ENCODE peak calls at places on chromosomes 5 and 9, in four cellular contexts. K, W, I and H are unnamed samples.
A peak's percentile ranks its signal among the peaks of the same experiment; 100 is the strongest.

GRCh38 chr9:95580812-95581761 is 64.3 kb upstream of the PTCH1 start:
- DNase-seq in W (no peak), K (no peak), I (peak; percentile 33), H (no peak)

GRCh38 chr9:14131353-14132088 is 182.4 kb downstream of the NFIB start:
- DNase-seq in K (no peak), I (no peak), W (no peak), H (no peak)

GRCh38 chr5:153618857-153619256 is 128.4 kb downstream of the GRIA1 start:
- DNase-seq in I (no peak), K (no peak), W (no peak), H (no peak)

GRCh38 chr5:149273237-149273636 is 1.6 kb downstream of the AFAP1L1 start:
- DNase-seq in W (no peak), I (no peak), K (no peak), H (no peak)

GRCh38 chr9:92291577-92291976 is 1.9 kb downstream of the IARS1 start:
- DNase-seq in I (no peak), W (no peak), K (no peak), H (no peak)

GRCh38 chr5:132491368-132492364 is 1.1 kb upstream of the IRF1 start:
- DNase-seq in W (peak; percentile 74), K (no peak), I (peak; percentile 36), H (no peak)

GRCh38 chr5:75282581-75282980 is 45.9 kb upstream of the ANKRD31 start:
- DNase-seq in I (no peak), K (no peak), W (no peak), H (no peak)

GRCh38 chr5:160269017-160269416 is 39.7 kb downstream of the FABP6 start:
- DNase-seq in I (peak; percentile 66), W (peak; percentile 80), K (peak; percentile 56), H (no peak)

GRCh38 chr5:1934056-1934394 is 51.3 kb upstream of the IRX4 start:
- DNase-seq in W (no peak), I (no peak), K (no peak), H (no peak)

GRCh38 chr5:176397736-176398420 is 9.3 kb downstream of the HIGD2A start:
- DNase-seq in I (no peak), W (no peak), K (no peak), H (no peak)
- H3K27ac ChIP-seq in I (no peak overlapping the region), W (no peak overlapping the region), K (no peak overlapping the region), H (no peak overlapping the region)

GRCh38 chr9:35829764-35830096 is 702 bp downstream of the TMEM8B start:
- DNase-seq in K (no peak), I (no peak), W (no peak), H (no peak)
- TF ChIP-seq CTCF in K (no peak), I (no peak), W (no peak), H (no peak)

GRCh38 chr9:22169243-22169642 is 160.1 kb upstream of the CDKN2B start:
- DNase-seq in I (no peak), W (no peak), K (no peak), H (no peak)
- H3K27ac ChIP-seq in I (no peak overlapping the region), W (no peak overlapping the region), K (no peak overlapping the region), H (no peak overlapping the region)

GRCh38 chr9:135596211-135596610 is 34.7 kb downstream of the PAEP start:
- DNase-seq in W (no peak), I (no peak), K (no peak), H (no peak)
- TF ChIP-seq CTCF in W (no peak), I (no peak), K (no peak), H (no peak)

DNA sequence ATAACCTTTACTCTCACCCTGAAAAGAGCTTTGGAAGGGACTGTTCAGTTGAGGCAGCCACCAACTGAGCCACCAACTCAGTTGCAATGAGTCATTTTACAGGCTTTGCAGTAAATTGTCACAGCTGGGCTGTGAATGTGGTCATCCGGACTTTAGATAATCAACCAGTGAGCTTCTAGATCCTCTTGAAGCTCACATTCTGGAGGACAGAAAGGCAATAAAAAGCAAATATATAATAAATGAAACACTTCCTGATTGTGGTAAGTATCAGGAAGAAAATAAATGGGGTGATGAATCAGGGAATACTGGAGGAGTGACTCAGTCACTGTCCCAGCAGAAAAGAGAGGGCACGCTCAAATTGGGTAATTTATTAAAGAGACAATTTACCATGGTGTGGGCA is 13.2 kb upstream of the C5orf58 start:
- DNase-seq in I (no peak), W (no peak), K (no peak), H (no peak)
- H3K27ac ChIP-seq in I (no peak overlapping the region), W (no peak overlapping the region), K (no peak overlapping the region), H (no peak overlapping the region)

GRCh38 chr5:43456556-43456955 is 27.1 kb downstream of the TMEM267 start:
- DNase-seq in W (no peak), K (no peak), I (no peak), H (no peak)
- TF ChIP-seq CTCF in W (no peak), K (no peak), I (no peak), H (no peak)

GRCh38 chr9:136402067-136402466 is 2.1 kb upstream of the SNAPC4 start:
- DNase-seq in K (no peak), W (no peak), I (no peak), H (no peak)
- H3K27ac ChIP-seq in K (no peak overlapping the region), W (no peak overlapping the region), I (no peak overlapping the region), H (no peak overlapping the region)